ENCODE peak calls at places on chromosomes 7 and 10, in nine cellular contexts. I, P, M, R, U, K, F, N and H are unnamed samples.

GRCh38 chr7:28041508-28042314 is 138.9 kb downstream of the JAZF1 start:
- DNase-seq in I (peak; percentile 57), P (no peak), M (no peak), R (no peak), U (no peak), K (peak; percentile 54), F (no peak), N (no peak), H (no peak)

GRCh38 chr7:14691597-14692203 is 210.9 kb downstream of the DGKB start:
- DNase-seq in I (peak; percentile 47), P (peak; percentile 39), M (peak; percentile 71), R (no peak), U (peak; percentile 47), K (peak; percentile 7), F (peak; percentile 49), N (peak; percentile 75), H (no peak)

GRCh38 chr7:107051376-107051775 is 6.9 kb downstream of the PRKAR2B start:
- DNase-seq in I (no peak), P (no peak), M (no peak), R (no peak), U (no peak), K (no peak), F (no peak), N (no peak), H (no peak)

GRCh38 chr10:88042162-88043100 is 179.0 kb downstream of the PTEN start:
- DNase-seq in I (no peak), P (no peak), M (no peak), R (no peak), U (no peak), K (peak; percentile 57), F (no peak), N (no peak), H (peak; percentile 47)

GRCh38 chr7:154627571-154628290 is 375.2 kb downstream of the PAXIP1 start:
- DNase-seq in I (no peak), P (no peak), M (no peak), R (no peak), U (no peak), K (no peak), F (no peak), N (no peak), H (no peak)

GRCh38 chr7:127504715-127505114 is 80.7 kb downstream of the GCC1 start:
- DNase-seq in I (no peak), P (no peak), M (peak; percentile 61), R (no peak), U (peak; percentile 0), K (no peak), F (peak; percentile 26), N (no peak), H (no peak)

GRCh38 chr10:70272925-70273316 is 10.9 kb downstream of the NPFFR1 start:
- DNase-seq in I (peak; percentile 12), P (no peak), M (peak; percentile 60), R (no peak), U (no peak), K (no peak), F (no peak), N (no peak), H (no peak)

GRCh38 chr10:30499816-30500215 is 65.8 kb downstream of the MAP3K8 start:
- DNase-seq in I (no peak), P (no peak), M (no peak), R (no peak), U (no peak), K (no peak), F (no peak), N (no peak), H (no peak)

GRCh38 chr10:784759-785538 is 95.5 kb upstream of the DIP2C start:
- DNase-seq in I (peak; percentile 39), P (peak; percentile 54), M (no peak), R (peak; percentile 37), U (peak; percentile 61), K (peak; percentile 31), F (peak; percentile 42), N (peak; percentile 94), H (peak; percentile 85)

GRCh38 chr10:7408003-7408493 is 2.8 kb downstream of the SFMBT2 start:
- DNase-seq in I (no peak), P (no peak), M (no peak), R (no peak), U (peak; percentile 43), K (no peak), F (peak; percentile 60), N (peak; percentile 91), H (peak; percentile 70)

GRCh38 chr10:17784701-17785100 is 24.4 kb upstream of the MRC1 start:
- DNase-seq in I (no peak), P (no peak), M (no peak), R (no peak), U (no peak), K (no peak), F (no peak), N (no peak), H (no peak)

GRCh38 chr10:125060851-125061556 is 99.4 kb downstream of the CTBP2 start:
- DNase-seq in I (no peak), P (peak; percentile 70), M (peak; percentile 62), R (peak; percentile 35), U (peak; percentile 32), K (peak; percentile 71), F (peak; percentile 85), N (peak; percentile 94), H (peak; percentile 91)